ENCODE peak calls at places on chromosomes 7 and 10, in seven cellular contexts. G, U, Q, K, A, O and X are unnamed samples.

GRCh38 chr10:66931949-66932343 is 6.1 kb downstream of the LRRTM3 start:
- DNase-seq in G (no peak), U (no peak), Q (no peak), K (no peak), A (no peak), O (no peak), X (no peak)

GRCh38 chr10:82150123-82150900 is 275.3 kb downstream of the NRG3 start:
- DNase-seq in G (peak; percentile 64), U (no peak), Q (no peak), K (no peak), A (no peak), O (peak; percentile 88), X (no peak)

GRCh38 chr7:77330169-77330882 is 85.8 kb downstream of the GSAP start:
- DNase-seq in G (no peak), U (peak; percentile 77), Q (no peak), K (peak; percentile 85), A (peak; percentile 37), O (no peak), X (no peak)

GRCh38 chr7:26250239-26250638 is 41.4 kb upstream of the SNX10 start:
- DNase-seq in G (no peak), U (no peak), Q (no peak), K (no peak), A (no peak), O (no peak), X (no peak)

GRCh38 chr10:25114036-25114411 is 60.8 kb upstream of the GPR158 start:
- DNase-seq in G (no peak), U (no peak), Q (no peak), K (no peak), A (no peak), O (no peak), X (no peak)

GRCh38 chr10:101562231-101562630 is 25.8 kb downstream of the POLL start:
- DNase-seq in G (no peak), U (no peak), Q (no peak), K (no peak), A (no peak), O (no peak), X (no peak)

GRCh38 chr7:137577184-137577583 is 233.7 kb upstream of the PTN start:
- DNase-seq in G (no peak), U (no peak), Q (no peak), K (no peak), A (no peak), O (no peak), X (no peak)

GRCh38 chr7:157551325-157552070 is 214.7 kb downstream of the DNAJB6 start:
- DNase-seq in G (no peak), U (no peak), Q (no peak), K (no peak), A (no peak), O (no peak), X (no peak)

GRCh38 chr10:71840177-71840711 is 10.8 kb downstream of the PSAP start:
- DNase-seq in G (peak; percentile 80), U (peak; percentile 91), Q (no peak), K (peak; percentile 94), A (peak; percentile 96), O (peak; percentile 99), X (no peak)

GRCh38 chr7:112204776-112205347 is 1.3 kb downstream of the DOCK4 start:
- DNase-seq in G (peak; percentile 28), U (peak; percentile 14), Q (no peak), K (peak; percentile 26), A (no peak), O (no peak), X (no peak)

GRCh38 chr10:74988055-74988773 is 123.2 kb upstream of the SAMD8 start:
- DNase-seq in G (no peak), U (peak; percentile 40), Q (no peak), K (peak; percentile 18), A (peak; percentile 43), O (no peak), X (no peak)

GRCh38 chr7:7639847-7640220 is 718 bp upstream of the UMAD1 start:
- DNase-seq in G (no peak), U (peak; percentile 32), Q (no peak), K (peak; percentile 41), A (peak; percentile 2), O (no peak), X (no peak)

GRCh38 chr10:60524541-60524940 is 134.9 kb upstream of the ANK3 start:
- DNase-seq in G (no peak), U (peak; percentile 96), Q (no peak), K (peak; percentile 81), A (peak; percentile 52), O (no peak), X (no peak)

GRCh38 chr7:50496541-50496940 is 46.4 kb upstream of the FIGNL1 start:
- DNase-seq in G (no peak), U (peak; percentile 51), Q (no peak), K (no peak), A (no peak), O (no peak), X (no peak)

GRCh38 chr10:119111968-119112515 is 8.1 kb downstream of the DENND10 start:
- DNase-seq in G (no peak), U (no peak), Q (no peak), K (no peak), A (peak; percentile 82), O (no peak), X (no peak)

GRCh38 chr7:47256016-47256415 is 325.9 kb downstream of the TNS3 start:
- DNase-seq in G (no peak), U (peak; percentile 77), Q (no peak), K (peak; percentile 52), A (no peak), O (no peak), X (no peak)

GRCh38 chr10:48309711-48310226 is 3.3 kb downstream of the MAPK8 start:
- DNase-seq in G (no peak), U (peak; percentile 75), Q (no peak), K (peak; percentile 45), A (peak; percentile 64), O (no peak), X (no peak)

GRCh38 chr7:120180221-120180620 is 92.8 kb upstream of the KCND2 start:
- DNase-seq in G (no peak), U (no peak), Q (no peak), K (no peak), A (peak; percentile 3), O (no peak), X (no peak)